ENCODE peak calls at places on chromosomes 3 and 15, in seven cellular contexts. S is GM23248, C is T follicular helper cell, M is astrocyte, K is HFFc6, T is endothelial cell, V is endodermal cell. O is an unnamed sample.

GRCh38 chr3:156483426-156483825 is 71.5 kb downstream of the SSR3 start:
- DNase-seq in S (peak), C (no peak), M (peak), K (peak), T (no peak), V (no peak), O (no peak)

GRCh38 chr3:9067352-9067975 is 104.2 kb upstream of the RAD18 start:
- DNase-seq in S (peak), C (no peak), M (peak), K (peak), T (peak), V (peak), O (peak)

GRCh38 chr3:192013110-192013509 is 552.1 kb downstream of the PYDC2 start:
- DNase-seq in S (no peak), C (no peak), M (no peak), K (no peak), T (no peak), V (no peak), O (no peak)

GRCh38 chr3:194058189-194058571 is 77.8 kb upstream of the HES1 start:
- DNase-seq in S (peak), C (no peak), M (peak), K (no peak), T (peak), V (peak), O (peak)

GRCh38 chr3:172257638-172258400 is 190.4 kb downstream of the GHSR start:
- DNase-seq in S (no peak), C (no peak), M (peak), K (no peak), T (no peak), V (no peak), O (no peak)

GRCh38 chr3:62884041-62884870 is 9.0 kb upstream of the CADPS start:
- DNase-seq in S (no peak), C (no peak), M (no peak), K (no peak), T (no peak), V (no peak), O (peak)

GRCh38 chr3:43770426-43771103 is 79.8 kb downstream of the ABHD5 start:
- DNase-seq in S (peak), C (no peak), M (peak), K (peak), T (no peak), V (no peak), O (no peak)

GRCh38 chr15:51425517-51426033 is 84.1 kb downstream of the GLDN start:
- DNase-seq in S (no peak), C (no peak), M (no peak), K (no peak), T (no peak), V (no peak), O (no peak)

GRCh38 chr15:68204776-68205557 is at the start of gene CALML4:
- DNase-seq in S (peak), C (no peak), M (peak), K (no peak), T (no peak), V (no peak), O (peak)

GRCh38 chr15:56456229-56456628 is 8.7 kb downstream of the MNS1 start:
- DNase-seq in S (no peak), C (no peak), M (no peak), K (no peak), T (no peak), V (no peak), O (no peak)

GRCh38 chr3:194075088-194075615 is 60.8 kb upstream of the HES1 start:
- DNase-seq in S (no peak), C (no peak), M (peak), K (no peak), T (no peak), V (no peak), O (no peak)

GRCh38 chr3:179563298-179563934 is 690 bp downstream of the ACTL6A start:
- DNase-seq in S (peak), C (peak), M (peak), K (peak), T (peak), V (peak), O (peak)

GRCh38 chr15:31483924-31484368 is 157.3 kb downstream of the KLF13 start:
- DNase-seq in S (no peak), C (peak), M (no peak), K (no peak), T (no peak), V (peak), O (peak)

GRCh38 chr15:26667222-26667988 is 105.5 kb downstream of the GABRB3 start:
- DNase-seq in S (no peak), C (no peak), M (no peak), K (no peak), T (no peak), V (no peak), O (no peak)

GRCh38 chr3:58577269-58577821 is at the start of gene FAM107A:
- DNase-seq in S (peak), C (no peak), M (peak), K (no peak), T (peak), V (peak), O (peak)

GRCh38 chr15:62164500-62165028 is 521 bp downstream of the C2CD4B start:
- DNase-seq in S (peak), C (no peak), M (no peak), K (no peak), T (peak), V (peak), O (peak)

GRCh38 chr3:40800343-40800742 is 275.6 kb downstream of the ZNF621 start:
- DNase-seq in S (peak), C (no peak), M (peak), K (peak), T (peak), V (peak), O (no peak)

GRCh38 chr15:90024406-90024805 is 23.3 kb downstream of the ZNF710 start:
- DNase-seq in S (no peak), C (no peak), M (no peak), K (no peak), T (no peak), V (peak), O (no peak)

GRCh38 chr3:188274249-188274915 is 120.4 kb downstream of the LPP start:
- DNase-seq in S (peak), C (no peak), M (peak), K (no peak), T (no peak), V (no peak), O (no peak)

GRCh38 chr15:45715528-45715927 is 80.7 kb downstream of the SQOR start:
- DNase-seq in S (peak), C (no peak), M (no peak), K (peak), T (no peak), V (no peak), O (no peak)

GRCh38 chr3:155069729-155070128 is 10.4 kb upstream of the MME start:
- DNase-seq in S (no peak), C (no peak), M (peak), K (peak), T (no peak), V (no peak), O (no peak)

GRCh38 chr3:150775001-150775599 is 12.1 kb upstream of the SIAH2 start:
- DNase-seq in S (peak), C (no peak), M (peak), K (peak), T (no peak), V (no peak), O (no peak)

GRCh38 chr3:179608931-179609720 is 4.5 kb downstream of the NDUFB5 start:
- DNase-seq in S (no peak), C (no peak), M (no peak), K (no peak), T (no peak), V (no peak), O (no peak)

GRCh38 chr3:36714343-36714742 is 50.0 kb downstream of the DCLK3 start:
- DNase-seq in S (peak), C (no peak), M (peak), K (peak), T (no peak), V (no peak), O (no peak)

GRCh38 chr15:67882487-67883227 is 42.8 kb upstream of the RNU6-1 start:
- DNase-seq in S (no peak), C (no peak), M (no peak), K (no peak), T (no peak), V (no peak), O (no peak)

O was measured in H7.